ENCODE peak calls at places on chromosomes 16 and 17, in four cellular contexts. K, X, B and W are unnamed samples.

GRCh38 chr16:85061566-85061965 is 34.0 kb downstream of the KIAA0513 start:
- DNase-seq in K (no peak), X (no peak), B (no peak), W (no peak)

GRCh38 chr16:84483882-84484565 is 20.4 kb downstream of the MEAK7 start:
- DNase-seq in K (no peak), X (no peak), B (no peak), W (no peak)

GRCh38 chr17:39950871-39951348 is 11.9 kb upstream of the GSDMA start:
- DNase-seq in K (no peak), X (no peak), B (no peak), W (no peak)

GRCh38 chr17:56150631-56151030 is 2.6 kb upstream of the ANKFN1 start:
- DNase-seq in K (no peak), X (no peak), B (no peak), W (no peak)

GRCh38 chr17:1005361-1005946 is 8.5 kb downstream of the TIMM22 start:
- DNase-seq in K (peak; percentile 39), X (no peak), B (no peak), W (no peak)

GRCh38 chr16:78485188-78485898 is 385.9 kb downstream of the WWOX start:
- DNase-seq in K (no peak), X (no peak), B (no peak), W (no peak)

GRCh38 chr16:80317132-80318098 is 223.4 kb upstream of the DYNLRB2 start:
- DNase-seq in K (no peak), X (no peak), B (no peak), W (no peak)

GRCh38 chr16:12500771-12501170 is 302.9 kb downstream of the CPPED1 start:
- DNase-seq in K (no peak), X (peak; percentile 6), B (no peak), W (no peak)

GRCh38 chr17:50304781-50305404 is 30.6 kb downstream of the TMEM92 start:
- DNase-seq in K (no peak), X (no peak), B (no peak), W (no peak)

GRCh38 chr17:33322063-33322462 is 29.0 kb upstream of the ASIC2 start:
- DNase-seq in K (no peak), X (no peak), B (no peak), W (no peak)

GRCh38 chr17:27598337-27599050 is 32.5 kb upstream of the LGALS9 start:
- DNase-seq in K (no peak), X (no peak), B (no peak), W (no peak)

GRCh38 chr17:7491583-7491982 is 7.4 kb downstream of the POLR2A start:
- DNase-seq in K (no peak), X (no peak), B (no peak), W (no peak)

GRCh38 chr17:38417210-38417951 is 10.9 kb upstream of the ARHGAP23 start:
- DNase-seq in K (no peak), X (no peak), B (no peak), W (no peak)

GRCh38 chr16:85556456-85557082 is 56.6 kb upstream of the GSE1 start:
- DNase-seq in K (no peak), X (peak; percentile 50), B (peak; percentile 30), W (no peak)

GRCh38 chr16:86298166-86299131 is 211.9 kb upstream of the FOXF1 start:
- DNase-seq in K (no peak), X (no peak), B (no peak), W (no peak)

GRCh38 chr17:56629450-56630187 is 36.1 kb downstream of the NOG start:
- DNase-seq in K (no peak), X (no peak), B (no peak), W (no peak)

GRCh38 chr16:405548-406506 is 4.1 kb downstream of the DECR2 start:
- DNase-seq in K (no peak), X (no peak), B (no peak), W (no peak)

GRCh38 chr16:77745972-77746371 is 23.7 kb downstream of the NUDT7 start:
- DNase-seq in K (no peak), X (no peak), B (no peak), W (no peak)

GRCh38 chr17:1271441-1271840 is 1.2 kb downstream of the BHLHA9 start:
- DNase-seq in K (no peak), X (no peak), B (no peak), W (no peak)

GRCh38 chr16:27543801-27544200 is 5.9 kb downstream of the GTF3C1 start:
- DNase-seq in K (no peak), X (no peak), B (no peak), W (no peak)

GRCh38 chr17:46020023-46020735 is 21.1 kb downstream of the STH start:
- DNase-seq in K (no peak), X (peak; percentile 24), B (peak; percentile 48), W (no peak)

GRCh38 chr16:73319747-73320146 is 271.8 kb upstream of the ZFHX3 start:
- DNase-seq in K (no peak), X (no peak), B (no peak), W (no peak)

GRCh38 chr16:89172901-89173628 is 1.5 kb downstream of the CDH15 start:
- DNase-seq in K (no peak), X (no peak), B (no peak), W (no peak)

GRCh38 chr16:87792205-87792565 is 26.4 kb upstream of the KLHDC4 start:
- DNase-seq in K (no peak), X (no peak), B (no peak), W (no peak)

GRCh38 chr17:82648761-82649474 is 674 bp upstream of the WDR45B start:
- DNase-seq in K (no peak), X (peak; percentile 46), B (peak; percentile 45), W (no peak)

GRCh38 chr16:1643521-1643920 is 31.4 kb downstream of the CRAMP1 start:
- DNase-seq in K (no peak), X (no peak), B (no peak), W (no peak)

GRCh38 chr17:73820686-73821448 is 176.6 kb upstream of the SDK2 start:
- DNase-seq in K (no peak), X (no peak), B (no peak), W (no peak)

GRCh38 chr17:1673041-1673790 is 11.5 kb downstream of the PRPF8 start:
- DNase-seq in K (no peak), X (no peak), B (no peak), W (no peak)

GRCh38 chr16:27228036-27228435 is 24.7 kb downstream of the KDM8 start:
- DNase-seq in K (no peak), X (no peak), B (no peak), W (no peak)

GRCh38 chr17:36728030-36728991 is 126.9 kb downstream of the MRM1 start:
- DNase-seq in K (no peak), X (no peak), B (no peak), W (no peak)

GRCh38 chr17:57186231-57187019 is 69.9 kb upstream of the MSI2 start:
- DNase-seq in K (no peak), X (no peak), B (no peak), W (no peak)

GRCh38 chr16:19419691-19420060 is 2.0 kb downstream of the TMC5 start:
- DNase-seq in K (no peak), X (no peak), B (no peak), W (no peak)